ENCODE peak calls at places on chromosomes 2 and 18, in five cellular contexts. One of them, this sample, is unnamed.

GRCh38 chr2:158269143-158269542 is 167.5 kb downstream of the UPP2 start:
- DNase-seq in HS-27A: no peak
- DNase-seq in stimulated activated naive B cell treated with anti-CD40 and anti-IgM and Interleukin-4, amounts not matched to agents 10 μg/mL and 1 μg/mL and 100 μg/mL, for 72 hours: no peak
- DNase-seq in NAMALWA: no peak
- DNase-seq in GM13977: no peak
- DNase-seq in this sample: no peak

GRCh38 chr2:70525032-70525431 is 28.6 kb downstream of the TGFA start:
- DNase-seq in stimulated activated naive B cell treated with anti-CD40 and anti-IgM and Interleukin-4, amounts not matched to agents 10 μg/mL and 1 μg/mL and 100 μg/mL, for 72 hours: no peak
- DNase-seq in GM13977: no peak
- DNase-seq in NAMALWA: no peak
- DNase-seq in HS-27A: peak; percentile 64
- DNase-seq in this sample: no peak

GRCh38 chr2:165827921-165828276 is 33.9 kb upstream of the GALNT3 start:
- DNase-seq in HS-27A: no peak
- DNase-seq in NAMALWA: no peak
- DNase-seq in GM13977: no peak
- DNase-seq in stimulated activated naive B cell treated with anti-CD40 and anti-IgM and Interleukin-4, amounts not matched to agents 10 μg/mL and 1 μg/mL and 100 μg/mL, for 72 hours: no peak
- DNase-seq in this sample: no peak

GRCh38 chr2:191901031-191901430 is 54.1 kb upstream of the CAVIN2 start:
- DNase-seq in NAMALWA: no peak
- DNase-seq in stimulated activated naive B cell treated with anti-CD40 and anti-IgM and Interleukin-4, amounts not matched to agents 10 μg/mL and 1 μg/mL and 100 μg/mL, for 72 hours: no peak
- DNase-seq in GM13977: no peak
- DNase-seq in HS-27A: no peak
- DNase-seq in this sample: no peak

GRCh38 chr18:76528477-76529432 is 33.7 kb upstream of the ZNF516 start:
- DNase-seq in NAMALWA: no peak
- DNase-seq in GM13977: no peak
- DNase-seq in HS-27A: no peak
- DNase-seq in stimulated activated naive B cell treated with anti-CD40 and anti-IgM and Interleukin-4, amounts not matched to agents 10 μg/mL and 1 μg/mL and 100 μg/mL, for 72 hours: no peak
- DNase-seq in this sample: no peak

GRCh38 chr2:229372207-229372606 is 101.1 kb upstream of the PID1 start:
- DNase-seq in stimulated activated naive B cell treated with anti-CD40 and anti-IgM and Interleukin-4, amounts not matched to agents 10 μg/mL and 1 μg/mL and 100 μg/mL, for 72 hours: no peak
- DNase-seq in NAMALWA: no peak
- DNase-seq in HS-27A: no peak
- DNase-seq in GM13977: no peak
- DNase-seq in this sample: no peak

GRCh38 chr2:134379293-134379692 is 125.4 kb downstream of the MGAT5 start:
- DNase-seq in stimulated activated naive B cell treated with anti-CD40 and anti-IgM and Interleukin-4, amounts not matched to agents 10 μg/mL and 1 μg/mL and 100 μg/mL, for 72 hours: no peak
- DNase-seq in GM13977: no peak
- DNase-seq in NAMALWA: no peak
- DNase-seq in HS-27A: no peak
- DNase-seq in this sample: no peak

GRCh38 chr2:140737006-140737405 is 1393.8 kb downstream of the LRP1B start:
- DNase-seq in stimulated activated naive B cell treated with anti-CD40 and anti-IgM and Interleukin-4, amounts not matched to agents 10 μg/mL and 1 μg/mL and 100 μg/mL, for 72 hours: no peak
- DNase-seq in HS-27A: no peak
- DNase-seq in NAMALWA: no peak
- DNase-seq in GM13977: no peak
- DNase-seq in this sample: no peak

GRCh38 chr2:20326163-20326780 is 24.4 kb downstream of the PUM2 start:
- DNase-seq in HS-27A: no peak
- DNase-seq in stimulated activated naive B cell treated with anti-CD40 and anti-IgM and Interleukin-4, amounts not matched to agents 10 μg/mL and 1 μg/mL and 100 μg/mL, for 72 hours: no peak
- DNase-seq in NAMALWA: peak; percentile 78
- DNase-seq in GM13977: peak; percentile 34
- DNase-seq in this sample: no peak

GRCh38 chr18:35971661-35972196 is 750 bp upstream of the RMP24 start:
- DNase-seq in GM13977: no peak
- DNase-seq in NAMALWA: no peak
- DNase-seq in stimulated activated naive B cell treated with anti-CD40 and anti-IgM and Interleukin-4, amounts not matched to agents 10 μg/mL and 1 μg/mL and 100 μg/mL, for 72 hours: no peak
- DNase-seq in HS-27A: no peak
- DNase-seq in this sample: no peak

GRCh38 chr2:28601612-28602011 is 105.8 kb downstream of the PLB1 start:
- DNase-seq in stimulated activated naive B cell treated with anti-CD40 and anti-IgM and Interleukin-4, amounts not matched to agents 10 μg/mL and 1 μg/mL and 100 μg/mL, for 72 hours: no peak
- DNase-seq in NAMALWA: no peak
- DNase-seq in GM13977: no peak
- DNase-seq in HS-27A: no peak
- DNase-seq in this sample: no peak

GRCh38 chr2:203673933-203674332 is 32.5 kb upstream of the CD28 start:
- DNase-seq in stimulated activated naive B cell treated with anti-CD40 and anti-IgM and Interleukin-4, amounts not matched to agents 10 μg/mL and 1 μg/mL and 100 μg/mL, for 72 hours: peak; percentile 69
- DNase-seq in GM13977: peak; percentile 50
- DNase-seq in NAMALWA: peak; percentile 85
- DNase-seq in HS-27A: no peak
- DNase-seq in this sample: peak; percentile 74

GRCh38 chr2:152611458-152612231 is 105.6 kb downstream of the PRPF40A start:
- DNase-seq in HS-27A: no peak
- DNase-seq in NAMALWA: peak; percentile 41
- DNase-seq in stimulated activated naive B cell treated with anti-CD40 and anti-IgM and Interleukin-4, amounts not matched to agents 10 μg/mL and 1 μg/mL and 100 μg/mL, for 72 hours: peak; percentile 16
- DNase-seq in GM13977: peak; percentile 40
- DNase-seq in this sample: peak; percentile 54

GRCh38 chr18:40925071-40925541 is 1029.9 kb upstream of the PIK3C3 start:
- DNase-seq in GM13977: no peak
- DNase-seq in stimulated activated naive B cell treated with anti-CD40 and anti-IgM and Interleukin-4, amounts not matched to agents 10 μg/mL and 1 μg/mL and 100 μg/mL, for 72 hours: no peak
- DNase-seq in NAMALWA: no peak
- DNase-seq in HS-27A: no peak
- DNase-seq in this sample: no peak

GRCh38 chr2:111999809-112000208 is 55.3 kb upstream of the TMEM87B start:
- DNase-seq in NAMALWA: no peak
- DNase-seq in GM13977: no peak
- DNase-seq in HS-27A: no peak
- DNase-seq in stimulated activated naive B cell treated with anti-CD40 and anti-IgM and Interleukin-4, amounts not matched to agents 10 μg/mL and 1 μg/mL and 100 μg/mL, for 72 hours: no peak
- DNase-seq in this sample: no peak

GRCh38 chr2:5365871-5366461 is 326.2 kb upstream of the SOX11 start:
- DNase-seq in NAMALWA: peak; percentile 84
- DNase-seq in GM13977: peak; percentile 54
- DNase-seq in HS-27A: no peak
- DNase-seq in stimulated activated naive B cell treated with anti-CD40 and anti-IgM and Interleukin-4, amounts not matched to agents 10 μg/mL and 1 μg/mL and 100 μg/mL, for 72 hours: peak; percentile 39
- DNase-seq in this sample: no peak

GRCh38 chr2:47373747-47374146 is 29.2 kb upstream of the MSH2 start:
- DNase-seq in stimulated activated naive B cell treated with anti-CD40 and anti-IgM and Interleukin-4, amounts not matched to agents 10 μg/mL and 1 μg/mL and 100 μg/mL, for 72 hours: no peak
- DNase-seq in HS-27A: no peak
- DNase-seq in GM13977: no peak
- DNase-seq in NAMALWA: no peak
- DNase-seq in this sample: no peak

GRCh38 chr18:61334491-61334850 is 1.2 kb downstream of the CDH20 start:
- DNase-seq in HS-27A: no peak
- DNase-seq in stimulated activated naive B cell treated with anti-CD40 and anti-IgM and Interleukin-4, amounts not matched to agents 10 μg/mL and 1 μg/mL and 100 μg/mL, for 72 hours: no peak
- DNase-seq in GM13977: no peak
- DNase-seq in NAMALWA: no peak
- DNase-seq in this sample: no peak

GRCh38 chr2:106120432-106120831 is 73.7 kb downstream of the UXS1 start:
- DNase-seq in GM13977: no peak
- DNase-seq in HS-27A: no peak
- DNase-seq in stimulated activated naive B cell treated with anti-CD40 and anti-IgM and Interleukin-4, amounts not matched to agents 10 μg/mL and 1 μg/mL and 100 μg/mL, for 72 hours: no peak
- DNase-seq in NAMALWA: no peak
- DNase-seq in this sample: no peak

GRCh38 chr2:234981197-234982095 is 29.6 kb downstream of the SH3BP4 start:
- DNase-seq in GM13977: no peak
- DNase-seq in HS-27A: peak; percentile 69
- DNase-seq in NAMALWA: no peak
- DNase-seq in stimulated activated naive B cell treated with anti-CD40 and anti-IgM and Interleukin-4, amounts not matched to agents 10 μg/mL and 1 μg/mL and 100 μg/mL, for 72 hours: no peak
- DNase-seq in this sample: no peak

GRCh38 chr18:26791676-26792075 is 73.8 kb downstream of the AQP4 start:
- DNase-seq in GM13977: no peak
- DNase-seq in HS-27A: no peak
- DNase-seq in NAMALWA: no peak
- DNase-seq in stimulated activated naive B cell treated with anti-CD40 and anti-IgM and Interleukin-4, amounts not matched to agents 10 μg/mL and 1 μg/mL and 100 μg/mL, for 72 hours: no peak
- DNase-seq in this sample: no peak

GRCh38 chr2:239164281-239164871 is 236.4 kb downstream of the HDAC4 start:
- DNase-seq in stimulated activated naive B cell treated with anti-CD40 and anti-IgM and Interleukin-4, amounts not matched to agents 10 μg/mL and 1 μg/mL and 100 μg/mL, for 72 hours: no peak
- DNase-seq in HS-27A: no peak
- DNase-seq in NAMALWA: no peak
- DNase-seq in GM13977: no peak
- DNase-seq in this sample: no peak

GRCh38 chr18:80169607-80170006 is 60.5 kb downstream of the ADNP2 start:
- DNase-seq in GM13977: no peak
- DNase-seq in NAMALWA: no peak
- DNase-seq in HS-27A: no peak
- DNase-seq in stimulated activated naive B cell treated with anti-CD40 and anti-IgM and Interleukin-4, amounts not matched to agents 10 μg/mL and 1 μg/mL and 100 μg/mL, for 72 hours: no peak
- DNase-seq in this sample: no peak

GRCh38 chr2:70050631-70051425 is 36.4 kb upstream of the PCBP1 start:
- DNase-seq in HS-27A: no peak
- DNase-seq in stimulated activated naive B cell treated with anti-CD40 and anti-IgM and Interleukin-4, amounts not matched to agents 10 μg/mL and 1 μg/mL and 100 μg/mL, for 72 hours: no peak
- DNase-seq in GM13977: no peak
- DNase-seq in NAMALWA: no peak
- DNase-seq in this sample: no peak

GRCh38 chr2:189336276-189336975 is 104.8 kb upstream of the WDR75 start:
- DNase-seq in NAMALWA: no peak
- DNase-seq in stimulated activated naive B cell treated with anti-CD40 and anti-IgM and Interleukin-4, amounts not matched to agents 10 μg/mL and 1 μg/mL and 100 μg/mL, for 72 hours: no peak
- DNase-seq in HS-27A: no peak
- DNase-seq in GM13977: no peak
- DNase-seq in this sample: no peak

GRCh38 chr18:44672506-44672905 is 8.2 kb upstream of the SETBP1 start:
- DNase-seq in NAMALWA: no peak
- DNase-seq in stimulated activated naive B cell treated with anti-CD40 and anti-IgM and Interleukin-4, amounts not matched to agents 10 μg/mL and 1 μg/mL and 100 μg/mL, for 72 hours: no peak
- DNase-seq in GM13977: no peak
- DNase-seq in HS-27A: no peak
- DNase-seq in this sample: no peak

GRCh38 chr2:185145316-185146121 is 547.2 kb downstream of the ZNF804A start:
- DNase-seq in stimulated activated naive B cell treated with anti-CD40 and anti-IgM and Interleukin-4, amounts not matched to agents 10 μg/mL and 1 μg/mL and 100 μg/mL, for 72 hours: no peak
- DNase-seq in GM13977: no peak
- DNase-seq in NAMALWA: no peak
- DNase-seq in HS-27A: no peak
- DNase-seq in this sample: no peak

GRCh38 chr2:236321430-236321829 is 57.2 kb upstream of the ASB18 start:
- DNase-seq in GM13977: no peak
- DNase-seq in stimulated activated naive B cell treated with anti-CD40 and anti-IgM and Interleukin-4, amounts not matched to agents 10 μg/mL and 1 μg/mL and 100 μg/mL, for 72 hours: no peak
- DNase-seq in HS-27A: no peak
- DNase-seq in NAMALWA: no peak
- DNase-seq in this sample: no peak

GRCh38 chr2:59957539-59957938 is 595.9 kb downstream of the BCL11A start:
- DNase-seq in HS-27A: no peak
- DNase-seq in NAMALWA: no peak
- DNase-seq in stimulated activated naive B cell treated with anti-CD40 and anti-IgM and Interleukin-4, amounts not matched to agents 10 μg/mL and 1 μg/mL and 100 μg/mL, for 72 hours: no peak
- DNase-seq in GM13977: no peak
- DNase-seq in this sample: no peak

This sample was measured in GM12864.